ENCODE peak calls at places on chromosome 22, in four cellular contexts. B, Q, X and L are unnamed samples.

GRCh38 chr22:23833911-23834317 is 4.9 kb downstream of the DERL3 start:
- DNase-seq in Q (no peak), B (no peak), X (no peak), L (no peak)

GRCh38 chr22:32803020-32803758 is 1.7 kb downstream of the TIMP3 start:
- DNase-seq in Q (no peak), B (no peak), X (no peak), L (peak; percentile 28)

GRCh38 chr22:31977141-31977781 is 32.9 kb downstream of the YWHAH start:
- DNase-seq in B (peak; percentile 92), Q (peak; percentile 53), X (no peak), L (no peak)

GRCh38 chr22:26308467-26308866 is 120.6 kb upstream of the ASPHD2 start:
- DNase-seq in Q (no peak), X (no peak), B (no peak), L (no peak)

GRCh38 chr22:50267591-50268390 is 2.4 kb downstream of the MAPK11 start:
- DNase-seq in B (peak; percentile 73), X (no peak), Q (peak; percentile 61), L (no peak)

GRCh38 chr22:45975266-45976161 is 1.4 kb downstream of the WNT7B start:
- DNase-seq in B (no peak), Q (no peak), X (no peak), L (no peak)

GRCh38 chr22:46092011-46092410 is 58.3 kb upstream of the PPARA start:
- DNase-seq in Q (no peak), B (no peak), X (no peak), L (no peak)

GRCh38 chr22:17829691-17830040 is 55.4 kb upstream of the BID start:
- DNase-seq in X (no peak), B (no peak), Q (no peak), L (no peak)

GRCh38 chr22:18013436-18013835 is 10.9 kb downstream of the MICAL3 start:
- DNase-seq in Q (no peak), B (no peak), X (no peak), L (no peak)

GRCh38 chr22:38570841-38571364 is 920 bp upstream of the DMC1 start:
- DNase-seq in X (no peak), B (peak; percentile 48), Q (peak; percentile 45), L (no peak)

GRCh38 chr22:32997295-32997694 is 60.9 kb downstream of the SYN3 start:
- DNase-seq in X (no peak), Q (no peak), B (no peak), L (no peak)

GRCh38 chr22:37544955-37545702 is 15.2 kb upstream of the CDC42EP1 start:
- DNase-seq in X (no peak), B (peak; percentile 94), Q (peak; percentile 73), L (no peak)

GRCh38 chr22:41725510-41726110 is 26.3 kb downstream of the MEI1 start:
- DNase-seq in X (no peak), Q (no peak), B (no peak), L (no peak)

GRCh38 chr22:31081963-31082605 is 966 bp downstream of the SMTN start:
- DNase-seq in X (no peak), B (no peak), Q (no peak), L (no peak)

GRCh38 chr22:17862646-17863181 is 88.4 kb upstream of the BID start:
- DNase-seq in B (no peak), X (no peak), Q (no peak), L (no peak)

GRCh38 chr22:26401726-26402125 is 27.3 kb upstream of the ASPHD2 start:
- DNase-seq in B (no peak), X (no peak), Q (no peak), L (no peak)

GRCh38 chr22:47069270-47069669 is 306.8 kb downstream of the TBC1D22A start:
- DNase-seq in Q (no peak), B (no peak), X (no peak), L (no peak)

GRCh38 chr22:40431021-40431420 is 60.6 kb downstream of the SGSM3 start:
- DNase-seq in X (no peak), B (no peak), Q (no peak), L (no peak)

GRCh38 chr22:37195921-37196320 is 7.9 kb upstream of the C1QTNF6 start:
- DNase-seq in B (no peak), X (no peak), Q (no peak), L (no peak)

GRCh38 chr22:46758867-46759290 is 3.6 kb upstream of the TBC1D22A start:
- DNase-seq in B (peak; percentile 86), X (no peak), Q (no peak), L (no peak)

GRCh38 chr22:30564766-30565118 is 9.7 kb downstream of the GAL3ST1 start:
- DNase-seq in X (no peak), B (no peak), Q (no peak), L (no peak)

GRCh38 chr22:46003271-46004091 is 26.5 kb upstream of the WNT7B start:
- DNase-seq in B (no peak), X (no peak), Q (no peak), L (no peak)

GRCh38 chr22:47090591-47091240 is 328.3 kb downstream of the TBC1D22A start:
- DNase-seq in X (no peak), Q (no peak), B (no peak), L (no peak)

GRCh38 chr22:47990486-47990885 is 1228.0 kb downstream of the TBC1D22A start:
- DNase-seq in X (no peak), B (no peak), Q (no peak), L (no peak)

GRCh38 chr22:47196881-47197701 is 434.6 kb downstream of the TBC1D22A start:
- DNase-seq in Q (no peak), X (no peak), B (peak; percentile 15), L (no peak)

GRCh38 chr22:49066619-49067018 is 761.1 kb downstream of the BRD1 start:
- DNase-seq in X (no peak), Q (no peak), B (no peak), L (no peak)
- H3K27me3 ChIP-seq in X (no peaks in the 10 kb centered on the region), Q (peaks cover 11% of the 10 kb centered on the region), B (no peaks in the 10 kb centered on the region), L (no peaks in the 10 kb centered on the region)

GRCh38 chr22:35761037-35761436 is 43.4 kb downstream of the APOL5 start:
- DNase-seq in Q (no peak), B (no peak), X (no peak), L (no peak)
- TF ChIP-seq CTCF in Q (peak; percentile 47), B (no peak), X (peak; percentile 29), L (no peak)

GRCh38 chr22:43858156-43858895 is 4.0 kb downstream of the SULT4A1 start:
- DNase-seq in Q (no peak), B (no peak), X (no peak), L (no peak)
- H3K27me3 ChIP-seq in Q (peaks cover 17% of the 10 kb centered on the region), B (peaks cover 17% of the 10 kb centered on the region), X (peaks cover 5% of the 10 kb centered on the region), L (peaks cover 14% of the 10 kb centered on the region)

GRCh38 chr22:19059481-19060278 is 62.5 kb downstream of the DGCR2 start:
- DNase-seq in B (no peak), X (no peak), Q (no peak), L (no peak)
- TF ChIP-seq CTCF in B (no peak), X (no peak), Q (no peak), L (no peak)

DNA sequence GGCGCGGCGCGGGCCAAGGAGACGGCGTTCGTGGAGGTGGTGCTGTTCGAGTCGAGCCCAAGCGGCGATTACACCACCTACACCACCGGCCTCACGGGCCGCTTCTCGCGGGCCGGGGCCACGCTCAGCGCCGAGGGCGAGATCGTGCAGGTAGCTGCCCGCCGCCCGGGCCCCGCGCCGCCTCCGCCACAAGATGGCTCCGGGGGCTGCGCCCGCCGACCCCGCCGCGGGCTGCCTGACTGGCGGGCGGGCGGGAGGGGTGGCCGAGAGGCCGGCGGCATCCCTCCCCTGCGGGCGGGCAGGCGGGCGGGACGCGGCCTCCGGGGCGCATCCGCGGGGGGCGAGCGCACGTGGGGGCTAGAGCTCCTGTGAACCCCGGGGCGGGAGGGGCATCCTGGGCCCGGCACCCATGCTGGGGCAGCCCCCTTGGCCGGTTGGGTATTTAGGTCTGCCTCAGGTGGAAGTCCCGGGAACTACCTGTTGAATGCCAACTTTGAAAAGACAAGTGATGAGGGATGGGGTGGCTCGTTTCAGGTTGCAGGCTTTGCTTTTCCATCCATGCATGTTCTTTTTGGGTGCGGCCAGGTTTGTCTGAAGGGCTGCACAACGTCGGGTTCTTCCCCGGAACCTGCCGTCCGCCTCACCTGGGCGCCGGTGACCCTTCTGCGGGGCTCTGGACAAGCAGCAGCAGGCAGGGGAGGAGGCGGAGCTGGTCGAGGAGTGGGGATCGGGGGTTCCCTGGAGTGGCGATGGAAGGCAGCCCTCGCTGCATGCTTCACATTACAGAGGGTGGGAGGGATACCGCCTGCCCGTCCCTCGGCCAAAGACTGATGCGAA is 763 bp downstream of the ZNRF3 start:
- DNase-seq in B (peak; percentile 51), X (no peak), Q (peak; percentile 25), L (no peak)
- H3K27me3 ChIP-seq in B (no peaks in the 10 kb centered on the region), X (no peaks in the 10 kb centered on the region), Q (no peaks in the 10 kb centered on the region), L (no peaks in the 10 kb centered on the region)

GRCh38 chr22:22802346-22802970 is 85.2 kb upstream of the IGLL5 start:
- DNase-seq in X (no peak), B (no peak), Q (no peak), L (no peak)
- TF ChIP-seq CTCF in X (no peak), B (no peak), Q (no peak), L (peak; percentile 9)

GRCh38 chr22:35154937-35155387 is 89.0 kb downstream of the ISX start:
- DNase-seq in X (no peak), Q (peak; percentile 35), B (peak; percentile 67), L (peak; percentile 9)
- H3K27me3 ChIP-seq in X (peaks cover 2% of the 10 kb centered on the region), Q (no peaks in the 10 kb centered on the region), B (no peaks in the 10 kb centered on the region), L (peaks cover 3% of the 10 kb centered on the region)

GRCh38 chr22:43053176-43053575 is 36.0 kb downstream of the TTLL1 start:
- DNase-seq in B (no peak), Q (no peak), X (no peak), L (no peak)
- TF ChIP-seq CTCF in B (no peak), Q (peak; percentile 5), X (peak; percentile 22), L (peak; percentile 23)